ENCODE peak calls at places on chromosomes 6 and 20, in four cellular contexts. One of them, this sample, is unnamed.

GRCh38 chr20:9215539-9215938 is 146.7 kb downstream of the PLCB4 start:
- DNase-seq in brain microvascular endothelial cell: no peak
- DNase-seq in iPS DF 6.9: no peak
- DNase-seq in kidney: no peak
- DNase-seq in this sample: no peak

GRCh38 chr6:45469708-45470107 is 92.0 kb upstream of the SUPT3H start:
- DNase-seq in kidney: no peak
- DNase-seq in brain microvascular endothelial cell: no peak
- DNase-seq in iPS DF 6.9: no peak
- DNase-seq in this sample: no peak

GRCh38 chr6:100217225-100217624 is 223.2 kb upstream of the MCHR2 start:
- DNase-seq in iPS DF 6.9: no peak
- DNase-seq in kidney: no peak
- DNase-seq in brain microvascular endothelial cell: no peak
- DNase-seq in this sample: no peak

GRCh38 chr6:44735631-44735963 is 348.1 kb downstream of the CDC5L start:
- DNase-seq in iPS DF 6.9: no peak
- DNase-seq in brain microvascular endothelial cell: peak; percentile 16
- DNase-seq in kidney: no peak
- DNase-seq in this sample: peak; percentile 64

GRCh38 chr6:157240059-157240959 is 83.0 kb downstream of the TMEM242 start:
- DNase-seq in iPS DF 6.9: no peak
- DNase-seq in kidney: peak; percentile 91
- DNase-seq in brain microvascular endothelial cell: no peak
- DNase-seq in this sample: no peak

GRCh38 chr20:44959082-44959895 is 908 bp downstream of the TOMM34 start:
- DNase-seq in iPS DF 6.9: no peak
- DNase-seq in kidney: no peak
- DNase-seq in brain microvascular endothelial cell: peak; percentile 58
- DNase-seq in this sample: no peak

GRCh38 chr20:46946796-46947195 is 52.2 kb downstream of the EYA2 start:
- DNase-seq in kidney: no peak
- DNase-seq in brain microvascular endothelial cell: no peak
- DNase-seq in iPS DF 6.9: no peak
- DNase-seq in this sample: no peak

GRCh38 chr20:2330090-2330695 is 34.4 kb downstream of the TGM3 start:
- DNase-seq in iPS DF 6.9: no peak
- DNase-seq in brain microvascular endothelial cell: no peak
- DNase-seq in kidney: no peak
- DNase-seq in this sample: no peak

DNA sequence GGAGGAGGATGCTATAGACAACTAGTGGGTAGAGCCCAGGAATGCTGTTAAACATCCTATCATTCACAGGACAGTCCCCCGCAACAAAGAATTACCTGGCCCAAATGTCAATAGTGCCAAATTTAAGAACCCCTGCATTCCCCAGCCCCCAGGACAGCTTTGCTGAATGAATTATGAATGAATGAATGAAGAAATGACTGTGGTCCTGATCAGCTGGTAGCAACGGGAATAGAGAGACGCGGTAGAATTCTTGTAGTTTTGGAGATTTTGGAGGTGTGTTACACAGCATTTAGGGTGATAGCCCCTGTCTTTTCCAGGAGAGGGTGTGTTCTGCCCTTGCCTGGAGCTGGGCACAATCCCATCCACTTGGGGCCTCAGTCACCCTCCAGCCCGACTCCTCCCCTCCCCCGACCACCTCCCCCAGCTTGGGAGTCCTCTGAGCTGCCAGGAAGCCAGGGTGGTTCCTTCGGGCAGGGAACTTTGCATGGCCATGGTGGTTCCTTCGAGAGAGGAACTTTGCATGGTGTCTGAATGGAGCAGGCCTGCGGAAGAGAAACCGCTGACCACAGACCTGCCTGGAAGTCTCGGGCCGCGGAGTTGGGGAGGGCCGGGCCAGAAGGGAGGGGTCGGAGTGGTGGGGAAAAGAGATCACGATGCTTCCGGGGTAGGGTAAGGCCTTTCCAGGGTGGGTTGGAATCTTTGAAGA is 1.0 kb upstream of the HCK start:
- DNase-seq in iPS DF 6.9: no peak
- DNase-seq in brain microvascular endothelial cell: no peak
- DNase-seq in kidney: no peak
- DNase-seq in this sample: no peak
- H3K4me3 ChIP-seq in iPS DF 6.9: peak overlapping the region; percentile 27
- H3K4me3 ChIP-seq in brain microvascular endothelial cell: no peak overlapping the region
- H3K4me3 ChIP-seq in kidney: no peak overlapping the region
- H3K4me3 ChIP-seq in this sample: no peak overlapping the region

GRCh38 chr6:116271309-116271708 is 8.4 kb downstream of the TSPYL1 start:
- DNase-seq in brain microvascular endothelial cell: no peak
- DNase-seq in iPS DF 6.9: no peak
- DNase-seq in kidney: no peak
- DNase-seq in this sample: no peak
- H3K4me3 ChIP-seq in brain microvascular endothelial cell: no peak overlapping the region
- H3K4me3 ChIP-seq in iPS DF 6.9: no peak overlapping the region
- H3K4me3 ChIP-seq in kidney: no peak overlapping the region
- H3K4me3 ChIP-seq in this sample: no peak overlapping the region

DNA sequence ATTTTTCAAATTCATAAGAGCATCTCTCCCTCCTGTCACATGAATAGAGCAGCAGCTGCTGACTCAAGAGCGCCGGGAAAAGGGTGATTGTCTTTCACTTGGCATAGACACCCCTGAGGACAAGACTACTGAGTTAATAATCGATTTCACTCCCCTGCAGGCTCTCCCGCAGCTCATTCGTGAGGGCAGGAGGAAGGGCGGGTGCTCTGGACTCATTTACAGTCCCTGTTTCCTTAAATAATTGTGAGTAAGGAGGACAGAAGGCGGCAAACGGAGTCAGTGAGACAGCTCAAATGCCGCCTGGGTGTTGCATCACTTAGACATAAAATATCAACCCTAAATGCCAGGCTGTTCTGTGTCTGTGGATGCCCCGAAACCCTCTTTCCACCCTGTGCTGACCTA is 21.5 kb downstream of the CFAP61 start:
- DNase-seq in kidney: no peak
- DNase-seq in iPS DF 6.9: no peak
- DNase-seq in brain microvascular endothelial cell: no peak
- DNase-seq in this sample: no peak
- H3K4me3 ChIP-seq in kidney: no peak overlapping the region
- H3K4me3 ChIP-seq in iPS DF 6.9: no peak overlapping the region
- H3K4me3 ChIP-seq in brain microvascular endothelial cell: no peak overlapping the region
- H3K4me3 ChIP-seq in this sample: peak overlapping the region; percentile 26

GRCh38 chr6:52566853-52567279 is 10.0 kb downstream of the TRAM2 start:
- DNase-seq in kidney: no peak
- DNase-seq in brain microvascular endothelial cell: peak; percentile 100
- DNase-seq in iPS DF 6.9: no peak
- DNase-seq in this sample: peak; percentile 99

GRCh38 chr6:52562915-52563314 is 13.9 kb downstream of the TRAM2 start:
- DNase-seq in kidney: no peak
- DNase-seq in iPS DF 6.9: no peak
- DNase-seq in brain microvascular endothelial cell: peak; percentile 56
- DNase-seq in this sample: no peak

GRCh38 chr6:52568320-52568719 is 8.5 kb downstream of the TRAM2 start:
- DNase-seq in kidney: no peak
- DNase-seq in iPS DF 6.9: no peak
- DNase-seq in brain microvascular endothelial cell: no peak
- DNase-seq in this sample: no peak

GRCh38 chr6:52564856-52565255 is 12.0 kb downstream of the TRAM2 start:
- DNase-seq in iPS DF 6.9: no peak
- DNase-seq in kidney: no peak
- DNase-seq in brain microvascular endothelial cell: no peak
- DNase-seq in this sample: no peak

DNA sequence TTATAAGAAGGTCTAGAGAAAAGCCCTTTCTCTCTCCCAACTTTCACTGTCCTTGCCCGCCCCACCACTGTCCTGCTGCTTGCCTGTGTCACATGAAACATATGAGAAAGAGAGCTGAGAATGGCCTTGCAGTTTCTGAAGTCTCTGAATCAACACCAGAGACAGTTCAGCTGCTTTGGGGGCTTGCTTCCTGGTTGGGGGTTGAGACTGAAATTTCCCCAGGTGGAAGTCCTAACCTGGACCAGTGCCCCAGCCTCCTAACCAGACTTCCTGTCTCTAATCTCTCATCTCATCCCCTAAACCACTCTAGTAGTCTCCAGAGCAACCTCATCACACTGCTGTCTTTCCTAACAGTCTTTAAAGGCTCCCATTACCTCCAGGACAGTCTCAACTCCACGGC is 10.7 kb downstream of the TRAM2 start:
- DNase-seq in iPS DF 6.9: no peak
- DNase-seq in kidney: no peak
- DNase-seq in brain microvascular endothelial cell: no peak
- DNase-seq in this sample: no peak
- H3K4me3 ChIP-seq in iPS DF 6.9: no peak overlapping the region
- H3K4me3 ChIP-seq in kidney: no peak overlapping the region
- H3K4me3 ChIP-seq in brain microvascular endothelial cell: no peak overlapping the region
- H3K4me3 ChIP-seq in this sample: no peak overlapping the region

GRCh38 chr6:138577151-138577915 is 78.0 kb upstream of the NHSL1 start:
- DNase-seq in brain microvascular endothelial cell: no peak
- DNase-seq in kidney: no peak
- DNase-seq in iPS DF 6.9: no peak
- DNase-seq in this sample: no peak
- H3K4me3 ChIP-seq in brain microvascular endothelial cell: no peak overlapping the region
- H3K4me3 ChIP-seq in kidney: no peak overlapping the region
- H3K4me3 ChIP-seq in iPS DF 6.9: no peak overlapping the region
- H3K4me3 ChIP-seq in this sample: no peak overlapping the region

GRCh38 chr6:118877806-118878205 is 16.1 kb upstream of the ASF1A start:
- DNase-seq in brain microvascular endothelial cell: no peak
- DNase-seq in iPS DF 6.9: no peak
- DNase-seq in kidney: no peak
- DNase-seq in this sample: no peak
- H3K4me3 ChIP-seq in brain microvascular endothelial cell: no peak overlapping the region
- H3K4me3 ChIP-seq in iPS DF 6.9: no peak overlapping the region
- H3K4me3 ChIP-seq in kidney: no peak overlapping the region
- H3K4me3 ChIP-seq in this sample: no peak overlapping the region

This sample was measured in epithelial cell of proximal tubule.